ENCODE peak calls at places on chromosomes 16 and 17, in ten cellular contexts. X, D, O, N, Q, H, I, A, R and Y are unnamed samples.

GRCh38 chr17:64399071-64399766 is 8.6 kb upstream of the PECAM1 start:
- DNase-seq in X (no peak), D (no peak), O (no peak), N (no peak), Q (no peak), H (no peak), I (no peak), A (no peak), R (no peak), Y (no peak)

GRCh38 chr17:80327518-80327917 is 66.9 kb downstream of the RNF213 start:
- DNase-seq in X (no peak), D (no peak), O (no peak), N (no peak), Q (no peak), H (no peak), I (no peak), A (no peak), R (no peak), Y (no peak)

GRCh38 chr17:17051380-17051779 is 9.1 kb downstream of the MPRIP start:
- DNase-seq in X (no peak), D (no peak), O (no peak), N (no peak), Q (no peak), H (no peak), I (no peak), A (no peak), R (no peak), Y (no peak)

GRCh38 chr16:57372372-57373116 is at the start of gene CX3CL1:
- DNase-seq in X (no peak), D (no peak), O (no peak), N (no peak), Q (no peak), H (no peak), I (no peak), A (no peak), R (peak), Y (peak)

GRCh38 chr16:71537643-71538042 is 11.4 kb downstream of the CHST4 start:
- DNase-seq in X (peak), D (no peak), O (peak), N (peak), Q (peak), H (peak), I (peak), A (peak), R (peak), Y (peak)

GRCh38 chr16:69619514-69619913 is 53.7 kb downstream of the NFAT5 start:
- DNase-seq in X (no peak), D (no peak), O (no peak), N (no peak), Q (no peak), H (no peak), I (no peak), A (no peak), R (no peak), Y (peak)

GRCh38 chr17:20121359-20122235 is 112.4 kb downstream of the SPECC1 start:
- DNase-seq in X (peak), D (no peak), O (peak), N (peak), Q (peak), H (peak), I (peak), A (peak), R (peak), Y (peak)

GRCh38 chr16:84489141-84489540 is 15.3 kb downstream of the MEAK7 start:
- DNase-seq in X (no peak), D (no peak), O (no peak), N (no peak), Q (no peak), H (no peak), I (no peak), A (no peak), R (no peak), Y (no peak)

GRCh38 chr16:82631701-82632685 is 5.2 kb downstream of the CDH13 start:
- DNase-seq in X (no peak), D (no peak), O (no peak), N (no peak), Q (no peak), H (no peak), I (no peak), A (no peak), R (no peak), Y (peak)

GRCh38 chr16:28987170-28987853 is 2.5 kb downstream of the LAT start:
- DNase-seq in X (no peak), D (no peak), O (no peak), N (no peak), Q (no peak), H (no peak), I (no peak), A (no peak), R (no peak), Y (no peak)

GRCh38 chr17:20059728-20060188 is 50.6 kb downstream of the SPECC1 start:
- DNase-seq in X (no peak), D (no peak), O (no peak), N (peak), Q (no peak), H (no peak), I (peak), A (no peak), R (no peak), Y (no peak)

GRCh38 chr17:76273923-76274558 is 8.9 kb downstream of the UBALD2 start:
- DNase-seq in X (no peak), D (no peak), O (no peak), N (no peak), Q (no peak), H (no peak), I (no peak), A (no peak), R (no peak), Y (no peak)

GRCh38 chr16:14364386-14365199 is 265.5 kb downstream of the PARN start:
- DNase-seq in X (no peak), D (no peak), O (no peak), N (peak), Q (no peak), H (no peak), I (no peak), A (no peak), R (no peak), Y (peak)

GRCh38 chr16:6891486-6891885 is 441.2 kb upstream of the RBFOX1 start:
- DNase-seq in X (no peak), D (no peak), O (no peak), N (no peak), Q (no peak), H (no peak), I (no peak), A (no peak), R (no peak), Y (no peak)

GRCh38 chr17:80190716-80191115 is 20.9 kb downstream of the CARD14 start:
- DNase-seq in X (no peak), D (no peak), O (no peak), N (no peak), Q (no peak), H (no peak), I (no peak), A (no peak), R (no peak), Y (no peak)

GRCh38 chr17:58028591-58028990 is 21.5 kb upstream of the SRSF1 start:
- DNase-seq in X (no peak), D (no peak), O (no peak), N (no peak), Q (no peak), H (no peak), I (no peak), A (no peak), R (no peak), Y (no peak)

GRCh38 chr16:50858877-50859627 is 117.2 kb downstream of the CYLD start:
- DNase-seq in X (no peak), D (no peak), O (no peak), N (no peak), Q (no peak), H (no peak), I (no peak), A (no peak), R (no peak), Y (no peak)

GRCh38 chr17:27533874-27534815 is 77.9 kb downstream of the KSR1 start:
- DNase-seq in X (no peak), D (no peak), O (no peak), N (no peak), Q (no peak), H (no peak), I (no peak), A (no peak), R (no peak), Y (peak)

GRCh38 chr16:17238285-17239028 is 232.3 kb downstream of the XYLT1 start:
- DNase-seq in X (no peak), D (no peak), O (no peak), N (no peak), Q (no peak), H (peak), I (no peak), A (peak), R (no peak), Y (no peak)